ENCODE peak calls at places on chromosomes 13 and 19, in six cellular contexts. Q is A549; K is stimulated activated CD4-positive, alpha-beta T cell treated with anti-CD3 and anti-CD28 coated beads, Interleukin-4, amount 100 ng/mL, for 24 hours; H is hepatic stellate cell; Z is GM04503; R is myocyte. L is an unnamed sample.
A peak's percentile ranks its signal among the peaks of the same experiment; 100 is the strongest.

GRCh38 chr19:46413262-46414031 is at the start of gene CCDC8:
- DNase-seq in H (peak; percentile 40), R (peak; percentile 83), Z (peak; percentile 58), K (no peak), Q (no peak), L (no peak)

GRCh38 chr19:33376423-33376822 is 2.9 kb downstream of the CEBPG start:
- DNase-seq in Z (peak; percentile 53), K (no peak), R (peak; percentile 50), H (peak; percentile 74), Q (peak; percentile 86), L (peak; percentile 82)

GRCh38 chr13:106630162-106630561 is 62.2 kb upstream of the ARGLU1 start:
- DNase-seq in H (no peak), R (no peak), K (no peak), Q (no peak), Z (no peak), L (no peak)

GRCh38 chr13:31686660-31687430 is 52.5 kb upstream of the RXFP2 start:
- DNase-seq in H (peak; percentile 23), Q (no peak), K (no peak), R (no peak), Z (no peak), L (no peak)

GRCh38 chr19:50772408-50773311 is 2.4 kb downstream of the GPR32 start:
- DNase-seq in Q (peak; percentile 55), R (no peak), Z (no peak), K (no peak), H (no peak), L (no peak)

GRCh38 chr19:9850235-9850959 is 15.3 kb downstream of the PIN1 start:
- DNase-seq in Q (no peak), R (no peak), Z (no peak), K (no peak), H (no peak), L (no peak)

GRCh38 chr19:10416083-10416379 is 4.3 kb upstream of the PDE4A start:
- DNase-seq in Z (no peak), Q (no peak), H (no peak), R (no peak), K (no peak), L (no peak)

GRCh38 chr13:76799696-76800095 is 86.5 kb downstream of the KCTD12 start:
- DNase-seq in Z (no peak), Q (no peak), K (no peak), R (peak; percentile 19), H (no peak), L (peak; percentile 3)

GRCh38 chr13:47474845-47475244 is 526.2 kb downstream of the SUCLA2 start:
- DNase-seq in K (no peak), H (no peak), Z (no peak), Q (no peak), R (no peak), L (no peak)

GRCh38 chr13:76512676-76513277 is 373.4 kb downstream of the KCTD12 start:
- DNase-seq in Q (peak; percentile 4), R (peak; percentile 24), Z (peak; percentile 10), K (no peak), H (no peak), L (no peak)

GRCh38 chr19:5904302-5905071 is at the start of gene VMAC:
- DNase-seq in Z (peak; percentile 100), K (peak; percentile 100), R (peak; percentile 100), H (peak; percentile 98), Q (peak; percentile 100), L (peak; percentile 100)

GRCh38 chr19:6728346-6728745 is 7.9 kb upstream of the C3 start:
- DNase-seq in K (no peak), H (no peak), Z (no peak), R (no peak), Q (no peak), L (no peak)

GRCh38 chr19:5345895-5346386 is 5.3 kb upstream of the PTPRS start:
- DNase-seq in K (no peak), Z (no peak), H (peak; percentile 59), R (no peak), Q (no peak), L (no peak)

GRCh38 chr13:97627566-97627965 is 193.6 kb downstream of the RAP2A start:
- DNase-seq in Q (peak; percentile 31), Z (peak; percentile 45), R (peak; percentile 93), H (peak; percentile 13), K (no peak), L (no peak)

L was measured in LoVo.